ENCODE peak calls at places on chromosomes 12 and 14, in nine cellular contexts. T is endothelial cell of umbilical vein, U is choroid plexus epithelial cell, P is BJ, M is fibroblast of the aortic adventitia, D is AG09309, W is endodermal cell, C is tibial artery, L is brain microvascular endothelial cell. B is an unnamed sample.

GRCh38 chr12:42421844-42422779 is 96.1 kb downstream of the PPHLN1 start:
- DNase-seq in P (peak; percentile 8), L (peak; percentile 57), W (no peak), C (no peak), U (peak; percentile 89), M (peak; percentile 85), D (peak; percentile 23), T (peak; percentile 96), B (no peak)

GRCh38 chr14:59333668-59334067 is 131.5 kb downstream of the GPR135 start:
- DNase-seq in L (peak; percentile 87), W (no peak), C (no peak), D (peak; percentile 95), M (peak; percentile 96), P (peak; percentile 97), U (peak; percentile 99), T (peak; percentile 81), B (peak; percentile 94)

GRCh38 chr12:121240484-121241202 is 30.7 kb downstream of the P2RX4 start:
- DNase-seq in U (peak; percentile 56), C (peak; percentile 61), P (no peak), W (peak; percentile 78), D (no peak), M (peak; percentile 27), L (peak; percentile 25), T (no peak), B (peak; percentile 2)

GRCh38 chr12:65511134-65511912 is 232.8 kb downstream of the MSRB3 start:
- DNase-seq in P (no peak), L (no peak), M (no peak), C (no peak), T (peak; percentile 14), U (no peak), W (no peak), D (no peak), B (no peak)

GRCh38 chr14:54564799-54565235 is 2.1 kb upstream of the SAMD4A start:
- DNase-seq in P (no peak), D (no peak), T (peak; percentile 72), U (peak; percentile 87), W (no peak), M (peak; percentile 85), C (peak; percentile 40), L (peak; percentile 54), B (peak; percentile 59)

GRCh38 chr12:51911788-51912711 is 4.7 kb downstream of the ACVRL1 start:
- DNase-seq in C (peak; percentile 62), M (peak; percentile 35), U (no peak), D (no peak), T (peak; percentile 86), L (no peak), P (no peak), W (peak; percentile 70), B (no peak)

GRCh38 chr12:70045036-70045435 is 198.2 kb upstream of the CNOT2 start:
- DNase-seq in M (peak; percentile 66), T (no peak), P (no peak), U (peak; percentile 55), W (no peak), C (no peak), D (no peak), L (peak; percentile 27), B (no peak)

GRCh38 chr12:65614259-65614658 is 210.0 kb upstream of the HMGA2 start:
- DNase-seq in L (no peak), P (no peak), C (no peak), W (no peak), U (no peak), M (no peak), D (no peak), T (no peak), B (no peak)

GRCh38 chr12:121461048-121461447 is 61.1 kb downstream of the RNF34 start:
- DNase-seq in W (no peak), P (no peak), L (no peak), C (no peak), T (no peak), U (no peak), M (no peak), D (no peak), B (no peak)

GRCh38 chr14:50303744-50304471 is 8.1 kb downstream of the L2HGDH start:
- DNase-seq in U (peak; percentile 49), P (no peak), M (peak; percentile 43), D (peak; percentile 79), L (no peak), W (no peak), C (no peak), T (no peak), B (peak; percentile 62)

GRCh38 chr12:42557586-42558172 is 31.9 kb downstream of the PRICKLE1 start:
- DNase-seq in W (no peak), T (no peak), C (no peak), U (no peak), P (no peak), D (no peak), L (no peak), M (no peak), B (no peak)

DNA sequence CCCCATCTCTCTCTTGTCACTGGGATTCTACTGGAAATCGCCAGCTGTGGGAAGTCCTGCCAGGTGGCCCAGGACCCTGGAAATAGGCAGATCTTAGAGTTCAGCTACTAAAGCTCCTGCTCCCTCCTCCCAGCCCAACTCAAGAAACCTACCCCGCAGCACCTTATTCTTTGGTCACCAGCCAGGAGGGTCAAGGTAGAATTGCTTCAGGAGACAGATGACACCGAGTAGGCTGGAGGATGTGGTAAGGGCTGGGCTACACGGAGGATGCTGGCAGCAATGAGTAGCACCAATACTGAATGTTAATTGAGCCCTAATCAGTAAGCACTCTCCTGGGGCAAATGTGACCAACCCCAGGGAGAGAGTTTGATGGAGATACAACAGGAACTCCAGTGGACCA is 119.7 kb upstream of the VASH1 start:
- DNase-seq in T (no peak), W (no peak), L (no peak), U (no peak), D (no peak), C (no peak), M (no peak), P (no peak), B (no peak)
- TF ChIP-seq CTCF in T (no peak), W (no peak), L (no peak), U (no peak), D (no peak), C (no peak), M (no peak), P (no peak), B (no peak)

GRCh38 chr12:67624355-67624754 is 24.2 kb upstream of the DYRK2 start:
- DNase-seq in P (no peak), L (no peak), M (no peak), U (no peak), T (no peak), D (no peak), C (no peak), W (no peak), B (no peak)
- TF ChIP-seq CTCF in P (no peak), L (no peak), M (no peak), U (peak; percentile 3), T (no peak), D (no peak), C (no peak), W (peak; percentile 61), B (no peak)

GRCh38 chr12:85273411-85274075 is 6.5 kb upstream of the ALX1 start:
- DNase-seq in U (peak; percentile 16), D (no peak), M (no peak), P (no peak), C (no peak), T (peak; percentile 31), L (no peak), W (peak; percentile 80), B (no peak)

GRCh38 chr12:85274076-85274415 is 6.0 kb upstream of the ALX1 start:
- DNase-seq in D (no peak), T (no peak), M (no peak), W (no peak), C (no peak), L (no peak), U (no peak), P (no peak), B (no peak)

GRCh38 chr12:85278598-85279448 is 1.2 kb upstream of the ALX1 start:
- DNase-seq in W (peak; percentile 86), D (no peak), U (no peak), L (no peak), C (no peak), T (no peak), P (no peak), M (no peak), B (no peak)

GRCh38 chr12:85277900-85278597 is 2.0 kb upstream of the ALX1 start:
- DNase-seq in W (peak; percentile 77), L (no peak), U (no peak), M (no peak), T (no peak), D (no peak), C (no peak), P (no peak), B (no peak)

DNA sequence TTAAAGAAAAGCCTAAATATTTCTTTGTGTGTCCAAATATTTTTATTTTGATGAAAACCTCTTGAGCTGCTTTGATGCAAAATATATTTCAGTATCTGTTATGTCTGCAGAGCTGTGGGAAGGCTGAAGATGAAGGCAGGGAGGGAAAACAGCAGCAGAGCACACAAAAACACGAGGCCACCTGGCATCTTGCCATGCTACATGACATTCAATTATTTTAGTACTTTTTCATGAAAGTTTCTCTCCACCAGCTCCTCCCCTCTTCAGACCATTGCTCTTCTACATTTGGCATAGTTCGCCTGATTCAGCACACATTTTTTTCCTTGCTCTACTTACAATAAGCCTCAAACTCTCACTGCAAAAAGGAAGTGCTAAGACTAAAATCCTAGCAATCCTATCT is 4.7 kb upstream of the ALX1 start:
- DNase-seq in P (no peak), D (no peak), M (peak; percentile 3), C (no peak), W (no peak), T (peak; percentile 31), U (peak; percentile 42), L (no peak), B (no peak)
- TF ChIP-seq CTCF in P (no peak), D (no peak), M (no peak), C (no peak), W (no peak), T (no peak), U (no peak), L (no peak), B (no peak)

GRCh38 chr12:14510574-14510973 is 57.1 kb downstream of the PLBD1 start:
- DNase-seq in T (no peak), C (no peak), M (no peak), U (no peak), L (no peak), P (no peak), W (no peak), D (no peak), B (no peak)

GRCh38 chr12:14514946-14515345 is 52.7 kb downstream of the PLBD1 start:
- DNase-seq in M (no peak), C (no peak), D (no peak), W (no peak), P (no peak), U (no peak), L (no peak), T (no peak), B (no peak)

DNA sequence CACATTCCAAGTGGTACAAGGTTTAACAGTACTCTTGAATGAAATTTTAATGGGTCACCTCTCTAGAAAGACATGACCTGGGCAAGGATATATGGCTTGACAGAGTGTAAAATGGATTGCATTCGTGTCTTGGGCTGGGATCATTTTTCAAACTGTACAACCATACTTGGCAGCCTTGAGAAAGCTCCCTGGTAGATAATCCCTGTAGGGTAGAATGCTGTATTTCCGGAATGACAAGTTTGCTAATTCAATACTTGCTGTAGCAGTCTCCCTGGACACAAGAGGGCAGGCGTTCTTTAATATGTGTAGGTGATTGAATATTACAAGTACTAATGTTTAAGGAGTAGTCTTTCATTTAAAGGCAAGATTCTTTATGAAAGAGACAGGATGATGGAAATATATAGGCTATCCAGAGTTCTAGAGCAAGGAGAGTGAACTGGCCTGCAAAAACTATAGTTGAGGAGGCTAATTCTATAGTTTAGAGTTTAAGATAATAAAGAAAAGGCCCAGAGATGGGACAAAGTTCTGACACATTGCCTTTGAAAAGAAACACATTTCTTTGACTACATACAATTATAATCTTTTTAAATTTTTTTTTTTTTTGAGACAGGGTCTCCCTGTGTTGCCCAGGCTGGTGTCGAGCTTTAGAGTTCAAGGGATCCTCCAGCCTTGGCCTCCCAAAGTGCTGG is 53.4 kb downstream of the PLBD1 start:
- DNase-seq in P (no peak), C (no peak), D (no peak), W (peak; percentile 66), M (peak; percentile 30), L (peak; percentile 26), T (no peak), U (peak; percentile 54), B (no peak)
- TF ChIP-seq CTCF in P (peak; percentile 9), C (peak; percentile 17), D (peak; percentile 28), W (peak; percentile 77), M (peak; percentile 37), L (peak; percentile 50), T (no peak), U (peak; percentile 48), B (no peak)

B was measured in AG09319.